ENCODE peak calls at places on chromosomes 12 and 14, in five cellular contexts. J is neuronal stem cell, M is mesenchymal stem cell, W is trophoblast cell, Q is H1. D is an unnamed sample.

GRCh38 chr12:65911321-65911720 is 87.0 kb downstream of the HMGA2 start:
- DNase-seq in M (no peak), J (no peak), W (no peak), Q (no peak), D (peak; percentile 53)

GRCh38 chr14:60650382-60650961 is 1.2 kb upstream of the SIX1 start:
- DNase-seq in M (no peak), J (peak; percentile 21), W (no peak), Q (no peak), D (peak; percentile 34)

GRCh38 chr12:50505386-50505827 is 622 bp downstream of the DIP2B start:
- DNase-seq in J (peak; percentile 38), M (no peak), W (peak; percentile 13), Q (no peak), D (no peak)

GRCh38 chr12:104635944-104636343 is 179.2 kb downstream of the CHST11 start:
- DNase-seq in M (no peak), Q (no peak), J (no peak), W (no peak), D (no peak)

GRCh38 chr14:23428686-23429495 is 6.6 kb downstream of the MYH7 start:
- DNase-seq in Q (no peak), J (no peak), M (no peak), W (no peak), D (no peak)

GRCh38 chr14:60514378-60515243 is 5.7 kb downstream of the SIX6 start:
- DNase-seq in W (peak; percentile 6), M (peak; percentile 21), Q (no peak), J (peak; percentile 94), D (no peak)

GRCh38 chr12:93638095-93638494 is 39.1 kb upstream of the CRADD start:
- DNase-seq in J (no peak), Q (no peak), M (peak; percentile 42), W (no peak), D (peak; percentile 39)

GRCh38 chr12:97568336-97569180 is 106.0 kb downstream of the RMST start:
- DNase-seq in M (no peak), W (peak; percentile 95), Q (no peak), J (no peak), D (no peak)

GRCh38 chr14:57530571-57530970 is 36.9 kb upstream of the CCDC198 start:
- DNase-seq in W (no peak), M (no peak), J (no peak), Q (no peak), D (no peak)

GRCh38 chr14:40859065-40859464 is 747.6 kb upstream of the LRFN5 start:
- DNase-seq in Q (no peak), M (no peak), J (no peak), W (no peak), D (no peak)

GRCh38 chr12:19171731-19172130 is 42.2 kb downstream of the PLEKHA5 start:
- DNase-seq in Q (no peak), J (no peak), M (no peak), W (peak; percentile 93), D (no peak)

GRCh38 chr12:77667101-77667500 is 163.6 kb upstream of the NAV3 start:
- DNase-seq in J (no peak), M (no peak), Q (no peak), W (peak; percentile 11), D (peak; percentile 4)

GRCh38 chr12:80186727-80187217 is 87.4 kb downstream of the OTOGL start:
- DNase-seq in M (peak; percentile 97), Q (no peak), J (peak; percentile 56), W (peak; percentile 83), D (peak; percentile 97)

GRCh38 chr12:71085575-71085974 is 72.2 kb downstream of the TSPAN8 start:
- DNase-seq in J (no peak), Q (no peak), W (no peak), M (peak; percentile 4), D (no peak)

GRCh38 chr14:96906434-96906833 is 109.3 kb downstream of the VRK1 start:
- DNase-seq in M (no peak), W (no peak), J (no peak), Q (no peak), D (no peak)

GRCh38 chr12:120886194-120887018 is 17.8 kb downstream of the SPPL3 start:
- DNase-seq in J (no peak), M (no peak), W (no peak), Q (no peak), D (no peak)

GRCh38 chr14:33691907-33692306 is 259.0 kb downstream of the EGLN3 start:
- DNase-seq in M (no peak), W (peak; percentile 81), Q (no peak), J (no peak), D (no peak)

DNA sequence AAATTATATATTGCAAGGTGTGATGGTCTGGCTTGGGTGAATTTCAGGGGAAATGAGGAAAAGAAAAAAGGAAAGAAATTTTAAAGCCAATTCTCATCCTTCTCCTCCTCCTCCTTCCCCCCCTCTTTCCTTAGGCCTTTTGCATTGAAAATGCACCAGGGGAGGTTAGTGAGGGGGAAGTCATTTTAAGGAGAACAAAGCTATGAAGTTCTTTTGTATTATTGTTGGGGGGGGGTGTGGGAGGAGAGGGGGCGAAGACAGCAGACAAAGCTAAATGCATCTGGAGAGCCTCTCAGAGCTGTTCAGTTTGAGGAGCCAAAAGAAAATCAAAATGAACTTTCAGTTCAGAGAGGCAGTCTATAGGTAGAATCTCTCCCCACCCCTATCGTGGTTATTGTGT is 1.9 kb downstream of the HOXC4 start:
- DNase-seq in W (no peak), J (no peak), Q (no peak), M (no peak), D (no peak)
- H3K4me3 ChIP-seq in W (no peak overlapping the region), J (no peak overlapping the region), Q (no peak overlapping the region), M (no peak overlapping the region), D (no peak overlapping the region)

DNA sequence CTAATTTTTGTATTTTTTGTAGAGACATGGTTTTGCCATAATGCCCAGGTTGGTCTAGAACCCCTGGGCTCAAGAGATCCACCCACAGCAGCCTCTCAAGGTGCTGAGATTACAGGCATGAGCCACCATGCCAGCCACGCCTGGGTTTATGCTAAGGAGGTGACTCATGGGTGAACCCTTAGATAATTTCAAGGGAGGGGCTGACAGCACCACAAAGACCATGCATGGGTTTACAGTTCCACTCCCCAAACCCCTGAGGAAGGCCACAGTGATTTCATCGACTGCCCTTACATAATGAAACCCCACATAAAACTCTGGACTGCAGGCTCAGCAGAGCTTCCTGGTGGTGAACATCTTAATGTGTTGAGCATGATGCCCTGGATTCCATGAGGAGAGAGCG is 33.7 kb downstream of the TMEM132D start:
- DNase-seq in Q (no peak), M (no peak), W (no peak), J (no peak), D (no peak)
- H4K91ac ChIP-seq in Q (peak overlapping the region; percentile 22), M (no peak overlapping the region), W (no peak overlapping the region), J (no peak overlapping the region), D (no peak overlapping the region)

DNA sequence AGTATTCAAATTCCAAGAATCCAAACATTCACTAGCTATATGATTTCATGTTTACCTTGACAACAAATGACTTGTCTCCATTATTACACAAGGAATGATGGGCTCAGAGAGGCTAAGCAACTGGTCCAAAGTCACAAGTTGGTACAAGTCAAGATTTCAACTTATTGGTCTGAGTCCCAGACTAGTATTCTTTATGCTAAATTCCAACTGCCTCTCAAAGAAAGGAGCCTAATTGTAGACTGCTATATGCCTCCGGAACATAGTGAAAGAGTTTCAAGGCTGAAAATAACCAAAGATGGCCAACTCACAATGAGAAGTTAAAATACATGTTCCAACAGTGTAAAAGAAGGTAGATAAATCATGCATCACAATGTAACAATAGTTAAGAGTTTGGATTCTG is 7.5 kb downstream of the BTG1 start:
- DNase-seq in Q (no peak), W (no peak), M (peak; percentile 53), J (no peak), D (no peak)
- H3K4me3 ChIP-seq in Q (peak overlapping the region; percentile 93), W (no peak overlapping the region), M (no peak overlapping the region), J (no peak overlapping the region), D (peak overlapping the region; percentile 15)

DNA sequence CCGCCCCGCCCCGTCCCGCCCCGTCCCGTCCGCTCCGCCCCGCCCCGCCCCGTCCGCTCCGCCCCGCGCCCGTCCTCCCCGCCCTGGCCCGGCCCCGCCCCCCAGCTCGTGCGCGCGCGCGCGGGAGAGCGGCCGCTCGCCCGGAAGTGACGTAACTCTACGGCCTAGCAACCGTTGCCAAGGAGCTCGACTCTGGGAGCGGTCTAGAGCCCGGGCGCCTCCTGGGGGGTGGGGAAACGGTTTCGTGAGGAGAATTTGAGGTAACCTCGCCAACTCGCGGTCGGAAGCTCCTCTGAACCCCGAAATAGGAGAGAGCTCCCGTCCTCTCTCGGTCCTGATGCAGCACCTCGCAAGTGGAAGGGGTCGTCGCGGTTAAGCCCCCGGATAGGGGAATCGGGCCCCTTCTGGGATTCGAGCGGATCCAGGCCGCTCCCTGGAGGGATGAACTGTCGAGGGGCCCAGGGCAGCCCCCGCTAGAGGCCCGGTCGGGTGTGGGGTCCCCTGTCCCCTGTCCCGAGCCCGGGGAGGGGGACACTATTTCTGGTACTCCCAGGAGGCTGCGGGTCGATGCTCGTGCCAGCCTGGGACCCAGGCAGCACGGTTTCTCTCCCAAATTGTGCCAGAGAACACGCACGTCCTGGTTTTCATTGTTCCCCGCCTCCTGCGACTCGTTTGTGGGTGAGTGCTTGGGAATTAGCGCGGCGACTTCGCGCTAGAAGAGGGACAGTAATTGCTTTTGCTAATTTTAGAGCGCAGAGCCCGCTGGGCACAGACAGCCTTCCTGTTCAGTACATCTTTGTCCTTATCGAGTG is at the start of gene IFT81:
- DNase-seq in Q (peak; percentile 58), W (peak; percentile 97), M (peak; percentile 93), J (peak; percentile 94), D (peak; percentile 90)
- H4K91ac ChIP-seq in Q (no peak within 1 kb of the TSS), W (peak within 1 kb of the TSS; percentile 72), M (peak within 1 kb of the TSS; percentile 29), J (no peak within 1 kb of the TSS), D (peak within 1 kb of the TSS; percentile 90)

GRCh38 chr14:101200650-101201516 is 297.4 kb upstream of the RTL1 start:
- DNase-seq in J (no peak), Q (no peak), M (no peak), W (no peak), D (no peak)
- H3K4me3 ChIP-seq in J (no peak overlapping the region), Q (no peak overlapping the region), M (no peak overlapping the region), W (no peak overlapping the region), D (no peak overlapping the region)

GRCh38 chr14:68797180-68797670 is 4.4 kb upstream of the ZFP36L1 start:
- DNase-seq in W (peak; percentile 47), J (no peak), M (no peak), Q (peak; percentile 84), D (no peak)

GRCh38 chr14:68794856-68795601 is 2.2 kb upstream of the ZFP36L1 start:
- DNase-seq in Q (no peak), M (peak; percentile 95), J (no peak), W (peak; percentile 54), D (peak; percentile 95)

GRCh38 chr14:68796418-68797101 is 3.7 kb upstream of the ZFP36L1 start:
- DNase-seq in Q (no peak), W (peak; percentile 85), J (no peak), M (peak; percentile 71), D (no peak)

GRCh38 chr14:68794130-68794855 is 1.4 kb upstream of the ZFP36L1 start:
- DNase-seq in Q (no peak), J (no peak), M (peak; percentile 99), W (peak; percentile 90), D (peak; percentile 95)

DNA sequence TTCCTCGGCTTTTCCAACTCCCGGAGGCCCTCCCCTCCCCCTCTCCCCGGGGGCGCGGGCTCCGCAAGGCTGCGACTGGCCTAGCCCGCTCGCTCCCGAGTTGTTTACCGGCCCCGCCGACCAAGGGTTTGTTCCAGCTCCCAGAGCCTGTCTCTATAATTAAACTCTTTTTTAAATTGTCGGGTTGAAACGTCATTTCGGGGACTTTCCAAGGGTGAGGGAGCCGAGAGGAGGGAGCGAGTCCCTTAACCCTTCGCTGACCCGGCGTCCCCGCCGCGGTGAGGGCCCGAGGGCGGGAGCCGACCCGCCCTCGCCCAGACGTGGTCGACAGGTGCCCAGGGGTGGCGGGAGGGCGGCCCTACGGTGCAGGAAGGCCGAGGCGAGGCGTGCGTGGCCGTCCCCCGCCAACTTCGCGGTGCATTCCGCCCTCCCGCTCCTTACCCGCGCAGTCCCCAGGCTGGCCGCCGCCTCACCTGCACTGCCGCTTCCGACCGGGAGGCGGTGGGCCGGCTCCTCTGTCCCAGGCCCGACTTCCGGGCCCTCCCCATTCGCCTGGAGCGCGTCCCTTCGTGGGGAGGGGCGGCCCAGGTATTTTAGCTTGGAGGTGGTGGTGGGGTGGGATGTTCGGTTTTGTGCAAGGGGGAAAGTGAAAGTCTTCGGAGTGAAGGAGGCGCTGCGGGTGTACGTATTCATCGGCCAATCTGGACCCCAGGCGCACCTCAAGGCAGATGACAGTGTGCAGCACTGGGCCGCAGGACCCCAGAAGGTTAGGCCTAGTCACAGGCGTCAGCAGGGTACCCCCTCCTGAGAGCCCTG is 2.9 kb upstream of the ZFP36L1 start:
- DNase-seq in W (peak; percentile 89), M (peak; percentile 92), J (no peak), Q (peak; percentile 87), D (peak; percentile 79)
- H4K91ac ChIP-seq in W (peak overlapping the region; percentile 100), M (peak overlapping the region; percentile 99), J (no peak overlapping the region), Q (peak overlapping the region; percentile 99), D (peak overlapping the region; percentile 81)